ENCODE peak calls at places on chromosomes 5 and 9, in seven cellular contexts. W, L, J, G, T, R and Y are unnamed samples.

GRCh38 chr5:143696920-143697319 is 115.0 kb upstream of the HMHB1 start:
- DNase-seq in W (peak), L (no peak), J (no peak), G (no peak), T (no peak), R (no peak), Y (no peak)

GRCh38 chr9:81344366-81344765 is 345.0 kb downstream of the TLE1 start:
- DNase-seq in W (no peak), L (no peak), J (no peak), G (no peak), T (no peak), R (no peak), Y (no peak)

GRCh38 chr9:72012642-72013041 is 47.8 kb downstream of the C9orf57 start:
- DNase-seq in W (no peak), L (no peak), J (peak), G (no peak), T (no peak), R (no peak), Y (no peak)

GRCh38 chr5:107515521-107515920 is 155.2 kb downstream of the EFNA5 start:
- DNase-seq in W (no peak), L (no peak), J (no peak), G (no peak), T (no peak), R (no peak), Y (no peak)

GRCh38 chr5:176535655-176536131 is 1.5 kb downstream of the RNF44 start:
- DNase-seq in W (no peak), L (no peak), J (peak), G (no peak), T (no peak), R (no peak), Y (peak)

GRCh38 chr5:620152-620551 is 8.0 kb downstream of the CEP72 start:
- DNase-seq in W (no peak), L (no peak), J (no peak), G (no peak), T (no peak), R (no peak), Y (no peak)

GRCh38 chr5:125286266-125286665 is 539.8 kb upstream of the ZNF608 start:
- DNase-seq in W (no peak), L (no peak), J (no peak), G (no peak), T (no peak), R (no peak), Y (no peak)

GRCh38 chr5:67896312-67896985 is 319.1 kb upstream of the PIK3R1 start:
- DNase-seq in W (no peak), L (no peak), J (no peak), G (no peak), T (no peak), R (no peak), Y (no peak)

GRCh38 chr5:104179057-104179456 is 616.5 kb upstream of the NUDT12 start:
- DNase-seq in W (peak), L (peak), J (no peak), G (peak), T (peak), R (peak), Y (peak)

GRCh38 chr5:125604104-125604503 is 819.1 kb upstream of the GRAMD2B start:
- DNase-seq in W (peak), L (no peak), J (no peak), G (no peak), T (no peak), R (peak), Y (no peak)

GRCh38 chr5:113218200-113218599 is 216.6 kb downstream of the TSSK1B start:
- DNase-seq in W (no peak), L (no peak), J (no peak), G (no peak), T (no peak), R (no peak), Y (peak)

GRCh38 chr9:84382728-84383127 is 42.2 kb upstream of the SLC28A3 start:
- DNase-seq in W (no peak), L (no peak), J (no peak), G (no peak), T (no peak), R (no peak), Y (no peak)

GRCh38 chr5:163407034-163407652 is 30.3 kb upstream of the CCNG1 start:
- DNase-seq in W (no peak), L (peak), J (no peak), G (no peak), T (no peak), R (peak), Y (no peak)

GRCh38 chr5:151751091-151751490 is 7.3 kb downstream of the ATOX1 start:
- DNase-seq in W (peak), L (no peak), J (no peak), G (no peak), T (no peak), R (peak), Y (no peak)

GRCh38 chr5:134247411-134247810 is 21.5 kb upstream of the PPP2CA start:
- DNase-seq in W (peak), L (peak), J (no peak), G (no peak), T (peak), R (peak), Y (no peak)

GRCh38 chr9:100290714-100291113 is 62.0 kb downstream of the TEX10 start:
- DNase-seq in W (no peak), L (no peak), J (no peak), G (no peak), T (no peak), R (no peak), Y (no peak)

GRCh38 chr5:79464695-79465332 is 49.1 kb downstream of the HOMER1 start:
- DNase-seq in W (peak), L (peak), J (no peak), G (no peak), T (peak), R (peak), Y (no peak)

GRCh38 chr9:99046542-99047071 is 58.3 kb upstream of the TGFBR1 start:
- DNase-seq in W (no peak), L (no peak), J (no peak), G (no peak), T (no peak), R (no peak), Y (no peak)

GRCh38 chr9:128383007-128383753 is 12.0 kb downstream of the URM1 start:
- DNase-seq in W (no peak), L (no peak), J (no peak), G (no peak), T (no peak), R (no peak), Y (no peak)

GRCh38 chr9:27365977-27366376 is 69.0 kb upstream of the EQTN start:
- DNase-seq in W (no peak), L (peak), J (no peak), G (no peak), T (no peak), R (no peak), Y (no peak)

GRCh38 chr5:58703925-58704324 is 121.0 kb downstream of the RAB3C start:
- DNase-seq in W (no peak), L (no peak), J (no peak), G (no peak), T (no peak), R (no peak), Y (no peak)

GRCh38 chr9:14313951-14314423 is at the start of gene NFIB:
- DNase-seq in W (peak), L (peak), J (no peak), G (peak), T (peak), R (peak), Y (peak)

GRCh38 chr5:149363936-149364335 is 6.1 kb downstream of the PCYOX1L start:
- DNase-seq in W (no peak), L (no peak), J (no peak), G (no peak), T (no peak), R (no peak), Y (no peak)

GRCh38 chr5:37580106-37580505 is 201.0 kb downstream of the WDR70 start:
- DNase-seq in W (no peak), L (no peak), J (no peak), G (no peak), T (no peak), R (no peak), Y (no peak)

GRCh38 chr9:13791816-13792215 is 512.3 kb upstream of the MPDZ start:
- DNase-seq in W (no peak), L (no peak), J (no peak), G (no peak), T (no peak), R (no peak), Y (no peak)

GRCh38 chr9:70563437-70564204 is 149.2 kb upstream of the KLF9 start:
- DNase-seq in W (peak), L (peak), J (no peak), G (no peak), T (no peak), R (peak), Y (no peak)

GRCh38 chr5:12805165-12805698 is 901.0 kb upstream of the CTNND2 start:
- DNase-seq in W (no peak), L (no peak), J (no peak), G (no peak), T (no peak), R (no peak), Y (no peak)